ENCODE peak calls at places on chromosomes 16 and 17, in ten cellular contexts. F is substantia nigra; P is PC-3; Q is cardiac muscle cell; X is K562; C is CD8-positive, alpha-beta memory T cell; Z is ELR; D is caudate nucleus; E is A549; K is stimulated activated naive B cell treated with anti-CD40 and anti-IgM and Interleukin-4, amounts not matched to agents 10 μg/mL and 1 μg/mL and 100 μg/mL, for 72 hours. M is an unnamed sample.

GRCh38 chr17:77325826-77326581 is 185.2 kb downstream of the SEC14L1 start:
- DNase-seq in F (no peak), P (no peak), Q (no peak), X (no peak), C (no peak), Z (peak), D (no peak), E (no peak), K (no peak), M (no peak)

GRCh38 chr17:31598921-31599571 is 207.6 kb downstream of the RAB11FIP4 start:
- DNase-seq in F (no peak), P (peak), Q (no peak), X (no peak), C (no peak), Z (no peak), D (no peak), E (no peak), K (no peak), M (no peak)

GRCh38 chr17:41967141-41967920 is 736 bp downstream of the CNP start:
- DNase-seq in F (peak), P (peak), Q (no peak), X (peak), C (no peak), Z (peak), D (peak), E (no peak), K (peak), M (no peak)

GRCh38 chr16:4339909-4340308 is 11.2 kb downstream of the PAM16 start:
- DNase-seq in F (no peak), P (no peak), Q (peak), X (no peak), C (no peak), Z (no peak), D (no peak), E (no peak), K (no peak), M (no peak)

GRCh38 chr17:74836191-74836590 is 23.5 kb downstream of the GRIN2C start:
- DNase-seq in F (no peak), P (no peak), Q (no peak), X (no peak), C (no peak), Z (no peak), D (no peak), E (no peak), K (no peak), M (no peak)

GRCh38 chr16:57036315-57036714 is 47.0 kb downstream of the NLRC5 start:
- DNase-seq in F (no peak), P (no peak), Q (no peak), X (no peak), C (no peak), Z (no peak), D (no peak), E (no peak), K (no peak), M (no peak)

GRCh38 chr17:39937462-39937861 is 9.9 kb downstream of the LRRC3C start:
- DNase-seq in F (no peak), P (no peak), Q (no peak), X (no peak), C (no peak), Z (no peak), D (no peak), E (no peak), K (no peak), M (no peak)

GRCh38 chr16:75093598-75094540 is 22.7 kb downstream of the LDHD start:
- DNase-seq in F (no peak), P (no peak), Q (no peak), X (no peak), C (no peak), Z (no peak), D (no peak), E (no peak), K (no peak), M (no peak)

GRCh38 chr16:48426244-48427135 is 41.3 kb upstream of the SIAH1 start:
- DNase-seq in F (no peak), P (no peak), Q (peak), X (no peak), C (no peak), Z (no peak), D (no peak), E (no peak), K (peak), M (no peak)

GRCh38 chr17:66935717-66936116 is 28.8 kb upstream of the CACNG4 start:
- DNase-seq in F (no peak), P (no peak), Q (no peak), X (no peak), C (no peak), Z (no peak), D (no peak), E (no peak), K (no peak), M (no peak)

GRCh38 chr17:33218657-33219298 is 74.3 kb downstream of the ASIC2 start:
- DNase-seq in F (no peak), P (no peak), Q (no peak), X (no peak), C (no peak), Z (no peak), D (peak), E (no peak), K (no peak), M (no peak)

GRCh38 chr17:50953831-50954601 is 87.9 kb upstream of the TOB1 start:
- DNase-seq in F (no peak), P (no peak), Q (peak), X (no peak), C (no peak), Z (no peak), D (no peak), E (no peak), K (no peak), M (no peak)

GRCh38 chr16:8585942-8586341 is 4.4 kb downstream of the TMEM114 start:
- DNase-seq in F (no peak), P (no peak), Q (no peak), X (no peak), C (no peak), Z (no peak), D (no peak), E (no peak), K (no peak), M (no peak)

GRCh38 chr17:19652595-19652994 is 4.0 kb downstream of the ALDH3A2 start:
- DNase-seq in F (no peak), P (peak), Q (peak), X (no peak), C (no peak), Z (no peak), D (no peak), E (no peak), K (no peak), M (no peak)

GRCh38 chr16:75745242-75745641 is 19.0 kb upstream of the CPHXL start:
- DNase-seq in F (no peak), P (no peak), Q (no peak), X (no peak), C (no peak), Z (no peak), D (no peak), E (no peak), K (no peak), M (no peak)

GRCh38 chr17:72273301-72274056 is 152.7 kb downstream of the SOX9 start:
- DNase-seq in F (no peak), P (peak), Q (no peak), X (no peak), C (no peak), Z (no peak), D (no peak), E (no peak), K (no peak), M (no peak)

GRCh38 chr17:35046740-35047283 is 16.7 kb downstream of the RFFL start:
- DNase-seq in F (no peak), P (no peak), Q (peak), X (peak), C (peak), Z (no peak), D (peak), E (no peak), K (peak), M (no peak)

GRCh38 chr17:11598274-11599221 is at the start of gene DNAH9:
- DNase-seq in F (peak), P (no peak), Q (peak), X (peak), C (no peak), Z (no peak), D (peak), E (peak), K (peak), M (peak)

GRCh38 chr17:46809110-46809571 is 9.4 kb downstream of the WNT3 start:
- DNase-seq in F (no peak), P (no peak), Q (no peak), X (peak), C (no peak), Z (no peak), D (no peak), E (no peak), K (no peak), M (no peak)